ENCODE peak calls at places on chromosomes 11 and 22, in seven cellular contexts. F, X, O, G, A, D and N are unnamed samples. For H3K9me3, the result is how much of the 10 kb centered on the place peaks cover.

GRCh38 chr11:111777094-111778046 is 11.2 kb upstream of the PPP2R1B start:
- DNase-seq in F (peak), D (peak), A (peak), G (peak), O (peak), X (peak), N (no peak)

GRCh38 chr11:90874971-90875370 is 652.1 kb upstream of the CHORDC1 start:
- DNase-seq in X (no peak), O (no peak), A (no peak), F (no peak), D (no peak), G (no peak), N (no peak)

GRCh38 chr22:43625242-43625641 is 186.9 kb downstream of the EFCAB6 start:
- DNase-seq in F (no peak), D (no peak), O (no peak), A (no peak), X (no peak), G (no peak), N (no peak)

GRCh38 chr11:45061641-45062040 is 84.8 kb upstream of the PRDM11 start:
- DNase-seq in G (no peak), D (no peak), F (no peak), X (no peak), A (no peak), O (no peak), N (no peak)

GRCh38 chr11:44702897-44703296 is 23.9 kb upstream of the TSPAN18 start:
- DNase-seq in G (no peak), X (no peak), D (peak), A (peak), O (no peak), F (no peak), N (no peak)

GRCh38 chr11:119363081-119363861 is 16.8 kb upstream of the MFRP start:
- DNase-seq in X (no peak), A (no peak), O (no peak), D (no peak), G (no peak), F (no peak), N (no peak)

GRCh38 chr22:42696331-42696967 is 24.2 kb downstream of the A4GALT start:
- DNase-seq in A (no peak), G (no peak), O (no peak), F (no peak), X (no peak), D (no peak), N (no peak)

GRCh38 chr22:26429458-26430238 is 588 bp downstream of the ASPHD2 start:
- DNase-seq in A (no peak), G (no peak), X (no peak), O (no peak), D (no peak), F (peak), N (no peak)

GRCh38 chr22:18031670-18032454 is 7.5 kb upstream of the MICAL3 start:
- DNase-seq in D (peak), G (no peak), F (no peak), A (peak), O (no peak), X (no peak), N (no peak)

GRCh38 chr11:125348704-125349635 is 147.1 kb downstream of the FEZ1 start:
- DNase-seq in O (no peak), D (peak), A (peak), F (peak), G (peak), X (peak), N (peak)

GRCh38 chr11:108601150-108601549 is 7.6 kb upstream of the EXPH5 start:
- DNase-seq in X (no peak), A (no peak), O (no peak), G (no peak), F (no peak), D (no peak), N (no peak)

GRCh38 chr22:24727218-24727851 is 47.2 kb downstream of the PIWIL3 start:
- DNase-seq in O (no peak), D (peak), F (peak), G (peak), A (peak), X (no peak), N (no peak)

GRCh38 chr11:6438979-6439571 is 1.7 kb downstream of the HPX start:
- DNase-seq in G (peak), F (peak), O (peak), A (peak), X (peak), D (peak), N (no peak)

GRCh38 chr11:123308077-123308476 is 113.0 kb upstream of the CLMP start:
- DNase-seq in D (peak), O (no peak), A (peak), X (no peak), F (no peak), G (no peak), N (no peak)

GRCh38 chr22:40620464-40621046 is 16.0 kb downstream of the MRTFA start:
- DNase-seq in O (no peak), X (no peak), F (no peak), G (peak), A (peak), D (peak), N (no peak)

GRCh38 chr11:105268404-105269062 is 129.0 kb upstream of the CARD18 start:
- DNase-seq in A (no peak), X (no peak), G (no peak), F (no peak), O (no peak), D (no peak), N (no peak)

GRCh38 chr11:85718991-85719807 is 33.2 kb upstream of the CCDC89 start:
- DNase-seq in G (no peak), D (peak), F (no peak), O (peak), A (peak), X (no peak), N (no peak)

GRCh38 chr22:44429941-44430587 is 68.0 kb downstream of the RTL6 start:
- DNase-seq in A (no peak), D (no peak), O (no peak), X (no peak), G (no peak), F (no peak), N (no peak)

GRCh38 chr11:61917357-61918109 is at the start of gene RAB3IL1:
- DNase-seq in D (peak), X (no peak), O (peak), F (peak), A (peak), G (peak), N (no peak)

GRCh38 chr22:24510694-24511625 is 15.8 kb downstream of the UPB1 start:
- DNase-seq in X (no peak), O (no peak), A (peak), G (peak), F (no peak), D (peak), N (no peak)

GRCh38 chr22:47251911-47252310 is 489.5 kb downstream of the TBC1D22A start:
- DNase-seq in O (no peak), G (no peak), A (no peak), X (no peak), D (no peak), F (no peak), N (no peak)
- H3K9me3 ChIP-seq in O (under half), G (under half), A (under half), X (under half), D (under half), F (under half), N (under half)

GRCh38 chr11:50214376-50214775 is 181.7 kb downstream of the OR4C45 start:
- DNase-seq in A (no peak), F (no peak), D (no peak), O (no peak), X (no peak), G (no peak), N (no peak)
- H3K9me3 ChIP-seq in A (under half), F (half or more), D (under half), O (under half), X (under half), G (under half), N (under half)

GRCh38 chr22:47369431-47370015 is 607.1 kb downstream of the TBC1D22A start:
- DNase-seq in X (no peak), A (no peak), O (no peak), D (no peak), F (no peak), G (no peak), N (no peak)

GRCh38 chr22:47369020-47369419 is 606.6 kb downstream of the TBC1D22A start:
- DNase-seq in X (no peak), G (no peak), O (no peak), A (no peak), D (no peak), F (no peak), N (no peak)

GRCh38 chr22:47366026-47366767 is 603.7 kb downstream of the TBC1D22A start:
- DNase-seq in X (no peak), F (no peak), O (no peak), A (no peak), G (no peak), D (no peak), N (no peak)

GRCh38 chr22:47367993-47368945 is 605.8 kb downstream of the TBC1D22A start:
- DNase-seq in O (no peak), A (no peak), D (no peak), F (no peak), X (no peak), G (no peak), N (no peak)

DNA sequence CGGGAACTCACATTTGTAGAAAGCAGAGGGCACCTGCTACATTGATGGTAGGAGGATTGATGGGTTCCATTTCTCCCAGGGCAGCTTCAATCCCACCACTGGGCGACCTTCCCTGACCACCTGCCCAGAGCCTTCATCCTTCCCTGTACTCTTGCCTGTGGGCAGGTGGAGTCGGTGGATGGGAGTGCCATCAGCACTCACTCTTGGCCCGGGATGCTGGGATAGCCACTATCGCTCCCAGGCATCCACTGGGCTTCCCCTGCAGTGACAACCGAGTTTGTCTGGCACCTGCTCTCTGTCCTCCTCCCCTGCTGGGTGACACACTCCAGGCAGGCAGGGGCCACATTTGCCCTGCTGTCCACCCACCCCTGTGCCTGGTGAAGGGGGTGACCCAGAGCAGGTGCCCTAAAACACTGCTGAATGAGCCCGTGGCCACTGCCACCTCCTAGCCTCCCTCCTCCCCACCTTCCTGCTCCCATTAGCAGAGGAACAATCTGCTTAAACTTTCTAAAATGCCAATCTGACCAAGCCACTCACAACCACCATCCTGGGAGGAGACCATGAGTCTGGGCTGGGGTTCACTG is 604.7 kb downstream of the TBC1D22A start:
- DNase-seq in F (no peak), D (no peak), O (no peak), A (no peak), X (no peak), G (no peak), N (no peak)
- H3K9me3 ChIP-seq in F (under half), D (under half), O (under half), A (under half), X (under half), G (under half), N (under half)

GRCh38 chr22:49095366-49095765 is 732.3 kb downstream of the BRD1 start:
- DNase-seq in G (no peak), O (no peak), D (no peak), A (no peak), X (no peak), F (no peak), N (no peak)
- H3K9me3 ChIP-seq in G (under half), O (under half), D (under half), A (under half), X (under half), F (under half), N (under half)

DNA sequence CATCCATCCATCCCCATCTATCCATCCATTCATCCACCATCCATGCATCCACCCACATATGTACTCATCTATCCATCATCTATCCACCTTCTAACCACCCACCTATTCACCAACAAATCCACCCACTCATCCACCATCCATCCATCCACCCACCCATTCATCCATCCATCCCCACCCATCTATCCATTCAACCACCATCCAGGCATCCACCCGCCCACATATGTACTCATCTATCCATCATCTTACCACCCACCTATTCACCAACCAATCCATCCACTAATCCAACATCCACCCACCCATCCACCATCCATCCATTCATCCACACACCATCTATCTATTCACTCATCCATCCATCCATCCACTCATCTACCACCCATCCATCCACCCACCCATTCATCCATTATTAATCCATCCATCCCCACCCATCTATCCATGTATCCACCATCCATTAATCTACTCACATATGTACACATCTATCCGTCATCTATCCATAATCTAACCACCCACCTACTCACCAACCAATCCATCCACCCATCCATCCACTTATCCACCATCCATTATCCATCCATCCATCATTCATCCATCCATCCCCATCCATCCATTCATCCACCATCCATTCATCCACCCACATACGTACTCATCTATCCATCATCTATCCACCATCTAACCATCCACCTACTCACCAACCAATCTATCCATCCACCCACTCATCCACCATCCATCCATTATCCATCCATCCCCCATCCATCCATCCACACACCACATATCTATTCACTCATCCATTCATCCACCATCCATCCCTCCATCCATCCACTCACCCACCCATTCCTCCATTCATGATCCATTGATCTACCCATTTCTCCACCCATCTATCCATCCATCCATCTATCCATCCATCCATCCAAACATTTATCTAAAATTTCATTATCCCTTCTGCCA is 940.0 kb downstream of the BRD1 start:
- DNase-seq in A (no peak), G (no peak), D (no peak), F (no peak), O (no peak), X (no peak), N (no peak)
- H3K9me3 ChIP-seq in A (under half), G (under half), D (under half), F (under half), O (under half), X (under half), N (under half)